ENCODE peak calls at places on chromosomes 11 and 22, in five cellular contexts. S is cardiac muscle cell; C is kidney tubule cell; E is stimulated activated naive B cell treated with anti-CD40 and anti-IgM and Interleukin-4, amounts not matched to agents 10 μg/mL and 1 μg/mL and 100 μg/mL, for 72 hours; A is sigmoid colon. M is an unnamed sample.

GRCh38 chr11:88523362-88524028 is 186.0 kb upstream of the CTSC start:
- DNase-seq in S (peak), C (no peak), E (no peak), A (no peak), M (no peak)

GRCh38 chr11:72524711-72525110 is 90.4 kb upstream of the CLPB start:
- DNase-seq in S (no peak), C (no peak), E (no peak), A (no peak), M (no peak)

GRCh38 chr22:25153961-25154685 is 45.5 kb upstream of the CRYBB3 start:
- DNase-seq in S (peak), C (peak), E (no peak), A (peak), M (peak)

GRCh38 chr11:67301951-67302516 is 1.3 kb upstream of the SSH3 start:
- DNase-seq in S (peak), C (peak), E (no peak), A (peak), M (no peak)

GRCh38 chr22:39724390-39724789 is 153.8 kb downstream of the CACNA1I start:
- DNase-seq in S (no peak), C (no peak), E (no peak), A (no peak), M (no peak)

GRCh38 chr22:32020117-32020516 is 22.9 kb upstream of the SLC5A1 start:
- DNase-seq in S (peak), C (peak), E (no peak), A (no peak), M (no peak)

GRCh38 chr22:45977551-45978274 is 751 bp upstream of the WNT7B start:
- DNase-seq in S (peak), C (peak), E (no peak), A (no peak), M (no peak)

GRCh38 chr11:19832166-19832750 is 119.6 kb downstream of the NAV2 start:
- DNase-seq in S (no peak), C (no peak), E (no peak), A (no peak), M (peak)

GRCh38 chr11:64753019-64753379 is 6.8 kb downstream of the PYGM start:
- DNase-seq in S (no peak), C (no peak), E (no peak), A (peak), M (no peak)

GRCh38 chr11:33725496-33725895 is 10.7 kb downstream of the CD59 start:
- DNase-seq in S (no peak), C (no peak), E (no peak), A (no peak), M (no peak)

GRCh38 chr11:2826679-2827056 is 58.9 kb downstream of the CDKN1C start:
- DNase-seq in S (no peak), C (no peak), E (peak), A (no peak), M (peak)

GRCh38 chr11:8989411-8989810 is 14.4 kb downstream of the NRIP3 start:
- DNase-seq in S (peak), C (peak), E (no peak), A (no peak), M (no peak)

GRCh38 chr11:69943506-69943905 is 124.3 kb upstream of the FGF3 start:
- DNase-seq in S (no peak), C (no peak), E (no peak), A (no peak), M (no peak)

GRCh38 chr11:64331569-64332371 is 8.2 kb upstream of the CCDC88B start:
- DNase-seq in S (peak), C (peak), E (peak), A (peak), M (no peak)

GRCh38 chr11:44028401-44028800 is 19.4 kb upstream of the ACCSL start:
- DNase-seq in S (no peak), C (no peak), E (no peak), A (no peak), M (no peak)

GRCh38 chr22:39454385-39454871 is 2.4 kb upstream of the MGAT3 start:
- DNase-seq in S (peak), C (no peak), E (no peak), A (no peak), M (no peak)

GRCh38 chr11:3984896-3985295 is 109.7 kb upstream of the RRM1 start:
- DNase-seq in S (peak), C (no peak), E (no peak), A (no peak), M (no peak)

GRCh38 chr11:36702330-36703054 is 104.5 kb upstream of the RAG2 start:
- DNase-seq in S (peak), C (peak), E (no peak), A (no peak), M (peak)

GRCh38 chr11:87924125-87924524 is 251.1 kb downstream of the RAB38 start:
- DNase-seq in S (no peak), C (no peak), E (no peak), A (no peak), M (no peak)

GRCh38 chr11:114846040-114846791 is 167.9 kb downstream of the NXPE2 start:
- DNase-seq in S (peak), C (peak), E (no peak), A (no peak), M (peak)

GRCh38 chr22:26902401-26903029 is 245.1 kb downstream of the MIAT start:
- DNase-seq in S (no peak), C (no peak), E (no peak), A (no peak), M (no peak)

GRCh38 chr22:38751422-38752346 is 4.1 kb downstream of the SUN2 start:
- DNase-seq in S (no peak), C (no peak), E (peak), A (no peak), M (peak)

GRCh38 chr11:106012744-106013143 is 9.3 kb downstream of the MSANTD4 start:
- DNase-seq in S (peak), C (peak), E (no peak), A (no peak), M (peak)

GRCh38 chr22:41411021-41411851 is 29.5 kb downstream of the TEF start:
- DNase-seq in S (no peak), C (no peak), E (no peak), A (peak), M (no peak)

GRCh38 chr22:36790648-36791047 is 14.7 kb upstream of the IFT27 start:
- DNase-seq in S (no peak), C (no peak), E (peak), A (no peak), M (no peak)

GRCh38 chr11:1750840-1751520 is 585 bp upstream of the IFITM10 start:
- DNase-seq in S (no peak), C (no peak), E (no peak), A (peak), M (no peak)